ENCODE peak calls at places on chromosome 12, in ten cellular contexts. Z is AG04450, W is spleen, K is breast epithelium, L is psoas muscle, A is ascending aorta, T is osteoblast, U is left lung, O is cardiac muscle cell, C is A549. X is an unnamed sample.

GRCh38 chr12:107200394-107200793 is 107.0 kb upstream of the CRY1 start:
- DNase-seq in Z (peak; percentile 62), W (no peak), K (no peak), L (no peak), A (no peak), T (no peak), U (no peak), O (no peak), C (peak; percentile 72), X (no peak)

GRCh38 chr12:612886-613285 is 50.4 kb downstream of the NINJ2 start:
- DNase-seq in Z (no peak), W (no peak), K (no peak), L (no peak), A (peak; percentile 47), T (no peak), U (no peak), O (no peak), C (no peak), X (no peak)

GRCh38 chr12:127552838-127553237 is 714.1 kb upstream of the TMEM132C start:
- DNase-seq in Z (no peak), W (no peak), K (no peak), L (no peak), A (no peak), T (no peak), U (no peak), O (no peak), C (no peak), X (no peak)

GRCh38 chr12:47216150-47216677 is 136.5 kb upstream of the AMIGO2 start:
- DNase-seq in Z (no peak), W (peak; percentile 91), K (no peak), L (no peak), A (no peak), T (no peak), U (no peak), O (no peak), C (no peak), X (peak; percentile 20)

GRCh38 chr12:88338486-88338885 is 196.4 kb downstream of the TMTC3 start:
- DNase-seq in Z (no peak), W (no peak), K (no peak), L (no peak), A (no peak), T (no peak), U (no peak), O (no peak), C (no peak), X (no peak)

GRCh38 chr12:47855502-47855901 is 35.8 kb upstream of the HDAC7 start:
- DNase-seq in Z (no peak), W (no peak), K (no peak), L (no peak), A (no peak), T (no peak), U (no peak), O (no peak), C (no peak), X (no peak)

GRCh38 chr12:123951467-123951866 is 21.2 kb downstream of the CCDC92 start:
- DNase-seq in Z (no peak), W (no peak), K (no peak), L (no peak), A (no peak), T (no peak), U (no peak), O (no peak), C (no peak), X (no peak)

GRCh38 chr12:51726931-51727330 is 121.6 kb downstream of the FIGNL2 start:
- DNase-seq in Z (no peak), W (no peak), K (no peak), L (no peak), A (no peak), T (peak; percentile 41), U (no peak), O (no peak), C (no peak), X (no peak)

GRCh38 chr12:127170271-127171180 is 1096.4 kb upstream of the TMEM132C start:
- DNase-seq in Z (no peak), W (no peak), K (no peak), L (peak; percentile 33), A (no peak), T (no peak), U (no peak), O (no peak), C (no peak), X (no peak)

GRCh38 chr12:111024205-111024794 is 103.9 kb upstream of the MYL2 start:
- DNase-seq in Z (no peak), W (peak; percentile 82), K (no peak), L (peak; percentile 42), A (no peak), T (peak; percentile 89), U (peak; percentile 85), O (peak; percentile 85), C (peak; percentile 61), X (peak; percentile 23)

GRCh38 chr12:124673881-124674617 is 106.6 kb upstream of the NCOR2 start:
- DNase-seq in Z (no peak), W (no peak), K (no peak), L (no peak), A (no peak), T (peak; percentile 60), U (no peak), O (no peak), C (no peak), X (no peak)

GRCh38 chr12:91249059-91250055 is 66.7 kb upstream of the DCN start:
- DNase-seq in Z (no peak), W (no peak), K (no peak), L (no peak), A (no peak), T (no peak), U (no peak), O (no peak), C (no peak), X (no peak)

GRCh38 chr12:37565112-37565511 is 751.5 kb upstream of the ALG10B start:
- DNase-seq in Z (no peak), W (no peak), K (no peak), L (no peak), A (no peak), T (no peak), U (no peak), O (no peak), C (no peak), X (no peak)
- H3K9me3 ChIP-seq in Z (peaks cover 40% of the 10 kb centered on the region), W (peaks cover 23% of the 10 kb centered on the region), K (no peaks in the 10 kb centered on the region), L (no peaks in the 10 kb centered on the region), A (no peaks in the 10 kb centered on the region), T (no peaks in the 10 kb centered on the region), U (peaks cover 47% of the 10 kb centered on the region), O (no peaks in the 10 kb centered on the region), C (no peaks in the 10 kb centered on the region), X (no peaks in the 10 kb centered on the region)

GRCh38 chr12:34206061-34206785 is 183.9 kb downstream of the ALG10 start:
- DNase-seq in Z (no peak), W (no peak), K (no peak), L (no peak), A (no peak), T (peak; percentile 45), U (no peak), O (no peak), C (no peak), X (no peak)
- H3K9me3 ChIP-seq in Z (peaks cover 89% of the 10 kb centered on the region), W (no peaks in the 10 kb centered on the region), K (no peaks in the 10 kb centered on the region), L (no peaks in the 10 kb centered on the region), A (no peaks in the 10 kb centered on the region), T (no peaks in the 10 kb centered on the region), U (peaks cover 3% of the 10 kb centered on the region), O (no peaks in the 10 kb centered on the region), C (no peaks in the 10 kb centered on the region), X (no peaks in the 10 kb centered on the region)

DNA sequence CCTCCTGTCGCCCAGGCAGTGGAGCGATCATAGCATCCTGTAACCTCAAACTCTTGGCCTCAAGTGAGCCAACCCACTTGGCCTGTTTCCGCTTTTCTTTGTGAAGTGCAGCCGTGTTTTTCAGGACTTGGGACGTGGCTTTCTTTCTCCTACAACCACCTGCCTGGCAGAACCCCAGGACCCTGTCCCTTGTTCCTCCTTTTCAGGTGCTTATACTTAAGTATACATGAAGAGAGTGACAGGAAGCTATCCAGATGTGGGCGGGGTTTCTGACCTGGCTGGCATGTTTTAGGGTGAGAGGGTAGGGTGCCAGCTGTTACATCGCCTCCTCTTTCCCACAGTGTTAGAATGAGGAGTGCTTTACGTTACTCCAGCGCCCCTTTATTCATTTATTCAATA is 684 bp downstream of the ZNF140 start:
- DNase-seq in Z (no peak), W (peak; percentile 73), K (peak; percentile 21), L (no peak), A (no peak), T (no peak), U (no peak), O (no peak), C (no peak), X (no peak)
- H3K9me3 ChIP-seq in Z (peaks cover 71% of the 10 kb centered on the region), W (peaks cover 84% of the 10 kb centered on the region), K (peaks cover 69% of the 10 kb centered on the region), L (peaks cover 82% of the 10 kb centered on the region), A (peaks cover 86% of the 10 kb centered on the region), T (peaks cover 19% of the 10 kb centered on the region), U (peaks cover 85% of the 10 kb centered on the region), O (no peaks in the 10 kb centered on the region), C (peaks cover 90% of the 10 kb centered on the region), X (peaks cover 35% of the 10 kb centered on the region)

GRCh38 chr12:114403044-114403689 is 2.8 kb downstream of the TBX5 start:
- DNase-seq in Z (no peak), W (no peak), K (no peak), L (no peak), A (no peak), T (peak; percentile 75), U (no peak), O (peak; percentile 84), C (no peak), X (no peak)

GRCh38 chr12:114405449-114406271 is at the start of gene TBX5:
- DNase-seq in Z (peak; percentile 73), W (no peak), K (no peak), L (no peak), A (no peak), T (peak; percentile 84), U (no peak), O (peak; percentile 77), C (no peak), X (no peak)

GRCh38 chr12:114405199-114405448 is 820 bp downstream of the TBX5 start:
- DNase-seq in Z (no peak), W (no peak), K (no peak), L (no peak), A (no peak), T (peak; percentile 75), U (no peak), O (no peak), C (no peak), X (no peak)

GRCh38 chr12:114403690-114404450 is 2.1 kb downstream of the TBX5 start:
- DNase-seq in Z (no peak), W (no peak), K (no peak), L (no peak), A (no peak), T (no peak), U (no peak), O (peak; percentile 85), C (no peak), X (no peak)

DNA sequence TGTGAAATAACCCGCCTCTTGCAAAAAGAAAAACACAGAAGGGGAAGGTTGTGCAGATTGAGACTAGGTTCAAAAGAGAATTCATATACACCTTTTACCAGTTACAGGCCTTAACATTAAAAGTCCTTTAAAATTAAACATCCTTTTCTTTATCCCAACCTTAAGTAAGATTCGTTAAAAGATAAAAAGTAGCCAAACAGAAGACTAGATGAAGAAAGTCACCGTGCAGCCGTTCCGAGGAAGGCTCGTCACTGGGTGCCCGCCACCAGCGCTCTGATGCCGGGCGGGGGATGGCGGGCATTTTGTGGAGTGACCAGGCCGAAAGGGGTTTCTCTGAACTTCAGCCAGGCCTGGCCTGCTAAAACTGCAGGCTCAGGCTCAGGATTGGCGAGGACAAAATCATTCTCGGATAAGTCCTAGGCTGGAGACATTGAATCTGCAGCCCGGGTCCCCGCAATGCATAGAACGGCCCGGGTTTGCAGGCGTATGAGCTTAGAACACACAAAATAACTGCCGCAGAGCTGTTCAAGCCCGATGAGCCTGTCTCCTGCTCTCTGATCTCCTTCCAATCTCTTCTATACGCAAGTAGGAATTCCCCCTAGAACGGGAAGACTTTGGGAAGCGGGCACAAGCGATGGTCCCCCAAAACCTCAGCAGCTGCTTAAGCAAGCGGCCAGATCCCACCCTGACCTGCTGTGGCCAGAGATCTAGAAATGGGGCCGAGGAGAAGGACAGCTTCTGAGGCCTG is 1.3 kb downstream of the TBX5 start:
- DNase-seq in Z (no peak), W (no peak), K (no peak), L (no peak), A (no peak), T (peak; percentile 72), U (no peak), O (no peak), C (no peak), X (no peak)
- H3K9me3 ChIP-seq in Z (no peaks in the 10 kb centered on the region), W (no peaks in the 10 kb centered on the region), K (no peaks in the 10 kb centered on the region), L (no peaks in the 10 kb centered on the region), A (no peaks in the 10 kb centered on the region), T (no peaks in the 10 kb centered on the region), U (no peaks in the 10 kb centered on the region), O (no peaks in the 10 kb centered on the region), C (no peaks in the 10 kb centered on the region), X (no peaks in the 10 kb centered on the region)